ENCODE peak calls at places on chromosomes 3 and 15, in ten cellular contexts. G is NCI-H2081; T is NCI-H345; X is CD8-positive, alpha-beta T cell; S is brain pericyte; A is amygdala; Q is fibroblast of gingiva; P is stimulated activated CD4-positive, alpha-beta T cell treated with anti-CD3 and anti-CD28 coated beads, Interleukin-4, amount 100 ng/mL, for 24 hours; Y is GM20000; Z is AG04450. L is an unnamed sample.

GRCh38 chr15:49817100-49817499 is 196.3 kb downstream of the DTWD1 start:
- DNase-seq in G (no peak), T (no peak), X (no peak), S (no peak), A (no peak), Q (no peak), P (no peak), Y (no peak), Z (no peak), L (no peak)

GRCh38 chr3:160601288-160601687 is 35.9 kb upstream of the KPNA4 start:
- DNase-seq in G (no peak), T (no peak), X (no peak), S (no peak), A (no peak), Q (peak), P (no peak), Y (no peak), Z (no peak), L (no peak)

GRCh38 chr3:194204793-194205065 is 68.8 kb downstream of the HES1 start:
- DNase-seq in G (peak), T (peak), X (no peak), S (no peak), A (no peak), Q (no peak), P (no peak), Y (no peak), Z (no peak), L (no peak)

GRCh38 chr15:63319065-63319464 is 41.7 kb downstream of the APH1B start:
- DNase-seq in G (no peak), T (no peak), X (no peak), S (no peak), A (no peak), Q (no peak), P (no peak), Y (no peak), Z (no peak), L (no peak)

GRCh38 chr15:48076454-48076853 is 44.3 kb upstream of the SLC24A5 start:
- DNase-seq in G (no peak), T (no peak), X (no peak), S (peak), A (no peak), Q (no peak), P (no peak), Y (no peak), Z (no peak), L (no peak)

GRCh38 chr3:87361956-87362355 is 85.6 kb upstream of the POU1F1 start:
- DNase-seq in G (no peak), T (no peak), X (no peak), S (no peak), A (no peak), Q (no peak), P (no peak), Y (no peak), Z (no peak), L (no peak)

GRCh38 chr3:39279745-39280517 is at the start of gene CX3CR1:
- DNase-seq in G (no peak), T (no peak), X (no peak), S (no peak), A (no peak), Q (no peak), P (no peak), Y (no peak), Z (no peak), L (no peak)

GRCh38 chr3:10928961-10929471 is 63.5 kb upstream of the SLC6A1 start:
- DNase-seq in G (no peak), T (no peak), X (no peak), S (no peak), A (no peak), Q (no peak), P (no peak), Y (no peak), Z (no peak), L (no peak)

GRCh38 chr3:55937301-55937700 is 450.2 kb upstream of the WNT5A start:
- DNase-seq in G (no peak), T (no peak), X (no peak), S (no peak), A (no peak), Q (no peak), P (no peak), Y (no peak), Z (no peak), L (no peak)

GRCh38 chr3:192090586-192090985 is 629.6 kb downstream of the PYDC2 start:
- DNase-seq in G (peak), T (peak), X (no peak), S (no peak), A (no peak), Q (no peak), P (no peak), Y (no peak), Z (no peak), L (no peak)

GRCh38 chr3:70580021-70580420 is 267.6 kb upstream of the MDFIC2 start:
- DNase-seq in G (no peak), T (no peak), X (no peak), S (no peak), A (no peak), Q (no peak), P (no peak), Y (no peak), Z (no peak), L (no peak)

GRCh38 chr3:78632925-78633324 is 1134.9 kb downstream of the ROBO1 start:
- DNase-seq in G (no peak), T (no peak), X (no peak), S (no peak), A (no peak), Q (no peak), P (no peak), Y (no peak), Z (no peak), L (no peak)

GRCh38 chr3:46844397-46844796 is 18.8 kb downstream of the MYL3 start:
- DNase-seq in G (no peak), T (no peak), X (no peak), S (no peak), A (no peak), Q (no peak), P (no peak), Y (no peak), Z (no peak), L (no peak)

GRCh38 chr3:136193273-136194043 is 2.7 kb downstream of the MSL2 start:
- DNase-seq in G (no peak), T (no peak), X (no peak), S (no peak), A (no peak), Q (no peak), P (no peak), Y (no peak), Z (no peak), L (no peak)

GRCh38 chr15:69275104-69275670 is 23.5 kb upstream of the PAQR5 start:
- DNase-seq in G (no peak), T (no peak), X (no peak), S (no peak), A (no peak), Q (no peak), P (no peak), Y (no peak), Z (no peak), L (no peak)

GRCh38 chr15:81092559-81092902 is 41.5 kb upstream of the CFAP161 start:
- DNase-seq in G (no peak), T (no peak), X (no peak), S (no peak), A (no peak), Q (no peak), P (no peak), Y (no peak), Z (no peak), L (no peak)

GRCh38 chr15:60804986-60805949 is 326.3 kb upstream of the ICE2 start:
- DNase-seq in G (peak), T (peak), X (no peak), S (peak), A (no peak), Q (no peak), P (no peak), Y (no peak), Z (no peak), L (no peak)

GRCh38 chr3:126459763-126460127 is 15.9 kb downstream of the ZXDC start:
- DNase-seq in G (no peak), T (no peak), X (no peak), S (no peak), A (no peak), Q (no peak), P (no peak), Y (no peak), Z (no peak), L (no peak)

GRCh38 chr3:89372456-89372855 is 265.0 kb downstream of the EPHA3 start:
- DNase-seq in G (no peak), T (no peak), X (no peak), S (no peak), A (no peak), Q (peak), P (no peak), Y (no peak), Z (no peak), L (no peak)

GRCh38 chr3:157999246-157999645 is 107.0 kb downstream of the SHOX2 start:
- DNase-seq in G (peak), T (peak), X (no peak), S (no peak), A (no peak), Q (no peak), P (no peak), Y (no peak), Z (no peak), L (no peak)

GRCh38 chr3:284316-284715 is 87.8 kb downstream of the CHL1 start:
- DNase-seq in G (no peak), T (no peak), X (no peak), S (no peak), A (no peak), Q (no peak), P (no peak), Y (no peak), Z (no peak), L (no peak)

GRCh38 chr3:114308830-114309229 is 15.0 kb downstream of the TIGIT start:
- DNase-seq in G (no peak), T (no peak), X (peak), S (no peak), A (no peak), Q (no peak), P (peak), Y (peak), Z (no peak), L (no peak)

GRCh38 chr15:39393575-39394335 is 187.1 kb upstream of the THBS1 start:
- DNase-seq in G (no peak), T (no peak), X (no peak), S (no peak), A (no peak), Q (no peak), P (no peak), Y (no peak), Z (no peak), L (no peak)

GRCh38 chr15:72979308-72979707 is 73.0 kb upstream of the NEO1 start:
- DNase-seq in G (no peak), T (no peak), X (no peak), S (no peak), A (no peak), Q (no peak), P (no peak), Y (no peak), Z (no peak), L (no peak)

GRCh38 chr3:193902557-193903256 is 233.2 kb upstream of the HES1 start:
- DNase-seq in G (peak), T (peak), X (no peak), S (no peak), A (no peak), Q (no peak), P (no peak), Y (no peak), Z (no peak), L (no peak)

GRCh38 chr3:196115678-196116083 is 33.8 kb upstream of the TFRC start:
- DNase-seq in G (no peak), T (no peak), X (no peak), S (no peak), A (no peak), Q (no peak), P (no peak), Y (peak), Z (no peak), L (no peak)

GRCh38 chr15:89770041-89770440 is 6.1 kb upstream of the MESP2 start:
- DNase-seq in G (no peak), T (no peak), X (no peak), S (no peak), A (no peak), Q (peak), P (no peak), Y (no peak), Z (no peak), L (no peak)

GRCh38 chr15:27414168-27414870 is 443.3 kb downstream of the GABRG3 start:
- DNase-seq in G (no peak), T (peak), X (no peak), S (no peak), A (no peak), Q (no peak), P (no peak), Y (no peak), Z (no peak), L (no peak)

L was measured in AG09319.